ENCODE peak calls at places on chromosomes 6 and 20, in eight cellular contexts. M is CD4-positive, alpha-beta T cell; W is RWPE2; F is right atrium auricular region; S is ovary; P is IMR-90; L is colonic mucosa; O is uterus. Y is an unnamed sample.

GRCh38 chr6:138988469-138988834 is 399 bp upstream of the REPS1 start:
- DNase-seq in L (no peak), P (peak; percentile 4), F (no peak), O (no peak), S (no peak), W (no peak), M (no peak), Y (no peak)

GRCh38 chr6:160198577-160199211 is 59.9 kb downstream of the SLC22A2 start:
- DNase-seq in S (no peak), L (peak; percentile 50), P (no peak), O (no peak), W (no peak), M (no peak), F (no peak), Y (no peak)

GRCh38 chr6:7777062-7777461 is 51.2 kb downstream of the BMP6 start:
- DNase-seq in F (no peak), P (no peak), L (no peak), W (no peak), O (no peak), M (no peak), S (no peak), Y (no peak)

GRCh38 chr6:46334442-46334841 is 156.8 kb downstream of the RCAN2 start:
- DNase-seq in P (no peak), M (no peak), O (no peak), F (no peak), S (no peak), W (no peak), L (no peak), Y (no peak)

GRCh38 chr6:138372711-138373463 is 4.8 kb upstream of the SMIM28 start:
- DNase-seq in W (no peak), F (no peak), P (no peak), S (no peak), M (no peak), O (no peak), L (no peak), Y (no peak)

GRCh38 chr6:19837511-19838441 is 606 bp downstream of the ID4 start:
- DNase-seq in S (peak; percentile 38), M (no peak), O (peak; percentile 28), P (peak; percentile 38), F (no peak), L (peak; percentile 20), W (no peak), Y (no peak)

GRCh38 chr6:110816110-110816409 is 791 bp upstream of the CDK19 start:
- DNase-seq in L (no peak), O (no peak), F (no peak), W (no peak), S (no peak), P (no peak), M (no peak), Y (no peak)

GRCh38 chr6:7685276-7685675 is 40.6 kb upstream of the BMP6 start:
- DNase-seq in M (no peak), L (no peak), W (no peak), P (no peak), S (no peak), F (no peak), O (no peak), Y (no peak)

DNA sequence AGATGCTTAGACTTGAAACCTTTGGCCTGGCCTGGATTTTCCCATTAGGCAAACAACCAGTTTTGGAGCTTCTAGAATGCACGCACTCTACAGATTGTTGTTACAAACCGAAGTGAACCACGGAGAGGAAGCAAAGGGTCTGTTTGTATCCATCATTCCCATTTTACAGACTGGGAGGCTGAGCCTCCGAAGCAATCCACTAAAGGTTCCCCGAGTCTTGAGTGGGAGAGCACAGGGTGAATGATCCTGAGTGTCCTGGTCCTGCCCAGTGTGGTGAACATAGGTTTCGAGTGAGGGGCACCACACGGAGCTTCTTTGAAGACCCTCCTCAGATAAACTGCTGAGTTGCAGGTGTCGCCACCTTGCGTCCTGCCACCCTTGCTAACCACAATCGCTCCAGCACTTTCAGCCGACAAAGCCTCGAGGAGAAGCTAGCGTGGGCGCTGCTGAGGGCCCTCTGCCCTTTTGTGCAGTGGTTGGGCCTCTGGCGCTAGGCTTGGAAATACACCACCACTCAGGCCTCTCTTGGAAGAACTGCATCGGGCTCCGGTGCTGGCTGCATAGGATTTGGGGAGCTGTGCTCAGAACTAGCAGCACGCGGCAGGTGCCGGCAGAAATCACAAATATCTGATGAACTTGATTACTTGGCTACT is 1.4 kb upstream of the PRDM13 start:
- DNase-seq in M (no peak), O (no peak), F (no peak), S (no peak), P (no peak), L (no peak), W (no peak), Y (no peak)
- H3K9me3 ChIP-seq in M (peaks cover 10% of the 10 kb centered on the region), O (no peaks in the 10 kb centered on the region), F (no peaks in the 10 kb centered on the region), S (no peaks in the 10 kb centered on the region), P (peaks cover 11% of the 10 kb centered on the region), L (no peaks in the 10 kb centered on the region), W (no peaks in the 10 kb centered on the region), Y (peaks cover 25% of the 10 kb centered on the region)

DNA sequence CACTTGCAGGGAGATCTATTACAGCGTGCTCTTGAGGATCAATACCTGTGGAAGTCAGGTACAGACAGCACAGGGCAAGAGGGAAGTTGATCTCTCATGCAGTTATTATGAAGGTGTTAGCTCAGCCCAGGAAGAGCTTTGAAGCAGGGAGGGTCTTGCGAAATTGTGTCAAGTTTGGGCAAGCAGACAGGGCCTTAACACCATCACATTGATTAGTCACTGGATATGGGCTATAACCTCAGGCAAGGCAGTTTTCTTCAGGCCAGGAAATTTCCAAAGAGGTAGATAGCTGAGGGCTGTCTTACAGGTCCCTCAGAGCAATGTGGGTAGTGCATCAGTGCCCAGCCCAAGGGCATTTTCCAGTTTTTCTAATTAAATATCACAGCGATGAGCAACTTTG is 643.8 kb downstream of the DHX35 start:
- DNase-seq in W (peak; percentile 73), O (no peak), L (no peak), M (no peak), F (no peak), P (no peak), S (no peak), Y (no peak)
- H3K9me3 ChIP-seq in W (no peaks in the 10 kb centered on the region), O (no peaks in the 10 kb centered on the region), L (no peaks in the 10 kb centered on the region), M (no peaks in the 10 kb centered on the region), F (no peaks in the 10 kb centered on the region), P (no peaks in the 10 kb centered on the region), S (no peaks in the 10 kb centered on the region), Y (no peaks in the 10 kb centered on the region)

DNA sequence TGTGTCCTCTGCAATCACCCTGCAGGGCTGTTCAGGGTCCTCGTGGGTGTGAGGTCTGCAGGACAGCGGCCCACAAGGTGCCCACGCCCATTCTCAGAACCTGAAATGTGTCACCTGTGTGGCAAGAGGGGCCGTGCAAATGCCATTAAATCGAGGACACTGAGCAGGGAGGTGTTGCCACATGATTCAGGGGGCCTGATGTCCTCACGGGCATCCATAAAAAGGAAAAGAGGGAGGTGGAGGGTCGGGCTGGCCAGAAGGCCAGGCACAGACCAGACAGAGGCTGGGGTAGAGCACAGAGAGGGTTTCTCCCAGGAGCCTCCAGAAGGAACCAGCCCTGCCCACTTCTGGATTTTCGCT is 239.6 kb downstream of the ERMARD start:
- DNase-seq in F (no peak), W (no peak), S (no peak), O (no peak), M (no peak), P (no peak), L (no peak), Y (no peak)
- H3K9me3 ChIP-seq in F (no peaks in the 10 kb centered on the region), W (no peaks in the 10 kb centered on the region), S (no peaks in the 10 kb centered on the region), O (no peaks in the 10 kb centered on the region), M (no peaks in the 10 kb centered on the region), P (peaks cover 42% of the 10 kb centered on the region), L (no peaks in the 10 kb centered on the region), Y (no peaks in the 10 kb centered on the region)

GRCh38 chr6:14464716-14465115 is 347.1 kb downstream of the CD83 start:
- DNase-seq in W (no peak), F (no peak), O (no peak), P (no peak), S (no peak), L (no peak), M (no peak), Y (no peak)

GRCh38 chr6:14464049-14464448 is 346.5 kb downstream of the CD83 start:
- DNase-seq in S (no peak), W (no peak), M (no peak), O (no peak), L (no peak), P (no peak), F (no peak), Y (no peak)

GRCh38 chr6:14468656-14469321 is 351.2 kb downstream of the CD83 start:
- DNase-seq in O (no peak), F (no peak), P (no peak), W (no peak), L (no peak), S (no peak), M (no peak), Y (no peak)

GRCh38 chr6:14467591-14467990 is 350.0 kb downstream of the CD83 start:
- DNase-seq in W (no peak), S (no peak), F (no peak), O (no peak), P (peak; percentile 80), L (no peak), M (no peak), Y (no peak)

GRCh38 chr6:14466278-14466677 is 348.7 kb downstream of the CD83 start:
- DNase-seq in S (no peak), W (no peak), F (no peak), L (no peak), O (no peak), P (peak; percentile 58), M (no peak), Y (no peak)
- H3K9me3 ChIP-seq in S (no peaks in the 10 kb centered on the region), W (no peaks in the 10 kb centered on the region), F (no peaks in the 10 kb centered on the region), L (no peaks in the 10 kb centered on the region), O (no peaks in the 10 kb centered on the region), P (no peaks in the 10 kb centered on the region), M (peaks cover 11% of the 10 kb centered on the region), Y (no peaks in the 10 kb centered on the region)

DNA sequence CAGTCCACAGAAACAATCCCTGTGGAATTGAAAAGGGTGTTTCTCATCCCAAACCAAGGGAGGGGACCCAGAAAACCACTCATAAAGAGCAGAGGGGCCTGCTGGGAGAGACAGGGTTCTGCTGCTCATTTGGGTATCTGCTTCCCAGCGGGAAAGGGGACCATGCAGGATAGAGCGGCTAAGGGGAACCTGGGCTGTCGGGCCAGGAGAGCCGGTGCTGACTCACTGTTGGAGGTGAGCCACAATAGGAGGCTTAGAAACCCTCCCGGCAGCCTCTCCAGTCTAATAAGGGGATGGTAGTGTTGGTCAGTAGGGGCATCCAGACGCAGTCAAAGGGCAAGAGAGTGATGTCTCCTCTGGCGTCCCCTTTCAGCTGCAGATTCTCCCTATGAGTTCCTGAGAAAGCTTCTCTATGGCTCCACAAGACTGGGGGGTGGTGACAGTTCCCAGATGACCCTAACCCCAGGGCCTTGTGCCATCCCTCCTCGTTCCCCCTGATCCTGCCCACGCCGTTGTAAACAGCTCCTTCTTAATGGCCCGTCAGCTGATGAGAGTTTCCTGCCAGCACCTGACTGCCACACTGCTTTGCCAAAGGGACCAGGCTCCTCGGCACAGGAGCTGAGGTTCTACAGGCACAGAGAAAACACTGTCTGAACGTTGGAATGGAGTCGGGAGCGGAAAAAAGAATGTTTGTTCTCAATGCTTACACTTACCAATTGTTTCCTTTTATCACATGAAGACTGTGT is 646.1 kb upstream of the DEFB115 start:
- DNase-seq in O (no peak), S (no peak), L (no peak), M (no peak), W (no peak), P (no peak), F (no peak), Y (no peak)
- H3K9me3 ChIP-seq in O (no peaks in the 10 kb centered on the region), S (no peaks in the 10 kb centered on the region), L (no peaks in the 10 kb centered on the region), M (peaks cover 12% of the 10 kb centered on the region), W (no peaks in the 10 kb centered on the region), P (peaks cover 38% of the 10 kb centered on the region), F (no peaks in the 10 kb centered on the region), Y (peaks cover 6% of the 10 kb centered on the region)

GRCh38 chr6:140193269-140193668 is 818.8 kb upstream of the CITED2 start:
- DNase-seq in F (no peak), L (no peak), P (no peak), W (no peak), O (no peak), M (no peak), S (no peak), Y (no peak)
- H3K9me3 ChIP-seq in F (no peaks in the 10 kb centered on the region), L (no peaks in the 10 kb centered on the region), P (peaks cover 5% of the 10 kb centered on the region), W (no peaks in the 10 kb centered on the region), O (no peaks in the 10 kb centered on the region), M (peaks cover 10% of the 10 kb centered on the region), S (no peaks in the 10 kb centered on the region), Y (peaks cover 6% of the 10 kb centered on the region)